ENCODE peak calls at places on chromosome 16, in six cellular contexts. N is tibial nerve, Y is neural progenitor cell, U is ovary, J is PC-9, T is neuronal stem cell. E is an unnamed sample.

GRCh38 chr16:11781773-11782172 is 15.3 kb downstream of the ZC3H7A start:
- DNase-seq in Y (no peak), U (no peak), N (no peak), J (no peak), T (no peak), E (no peak)

GRCh38 chr16:66366433-66367299 is at the start of gene CDH5:
- DNase-seq in J (no peak), T (no peak), U (peak; percentile 74), N (peak; percentile 44), Y (no peak), E (no peak)

GRCh38 chr16:78286076-78286475 is 186.6 kb downstream of the WWOX start:
- DNase-seq in N (no peak), Y (no peak), U (no peak), J (no peak), T (no peak), E (no peak)

GRCh38 chr16:89922884-89923639 is at the start of gene TUBB3:
- DNase-seq in Y (peak; percentile 95), J (no peak), T (peak; percentile 89), N (no peak), U (no peak), E (peak; percentile 85)

GRCh38 chr16:25855818-25856217 is 164.1 kb downstream of the HS3ST4 start:
- DNase-seq in J (no peak), N (no peak), U (no peak), T (no peak), Y (peak; percentile 42), E (no peak)

GRCh38 chr16:29678691-29679267 is at the start of gene QPRT:
- DNase-seq in Y (peak; percentile 87), J (peak; percentile 78), N (no peak), U (peak; percentile 57), T (peak; percentile 66), E (no peak)

GRCh38 chr16:81482329-81483063 is 37.9 kb downstream of the CMIP start:
- DNase-seq in J (no peak), T (no peak), N (no peak), Y (no peak), U (no peak), E (no peak)

GRCh38 chr16:6016530-6017184 is 919.1 kb upstream of the EEF2KMT start:
- DNase-seq in T (peak; percentile 59), Y (peak; percentile 90), J (no peak), N (no peak), U (no peak), E (no peak)

GRCh38 chr16:78715673-78716072 is 616.2 kb downstream of the WWOX start:
- DNase-seq in U (no peak), Y (no peak), N (no peak), T (no peak), J (no peak), E (no peak)

GRCh38 chr16:69563605-69564580 is 1.9 kb upstream of the NFAT5 start:
- DNase-seq in Y (peak; percentile 92), T (peak; percentile 89), U (no peak), N (no peak), J (peak; percentile 71), E (no peak)

GRCh38 chr16:28064706-28065249 is 1.3 kb upstream of the GSG1L start:
- DNase-seq in N (no peak), J (no peak), T (no peak), Y (no peak), U (no peak), E (no peak)

DNA sequence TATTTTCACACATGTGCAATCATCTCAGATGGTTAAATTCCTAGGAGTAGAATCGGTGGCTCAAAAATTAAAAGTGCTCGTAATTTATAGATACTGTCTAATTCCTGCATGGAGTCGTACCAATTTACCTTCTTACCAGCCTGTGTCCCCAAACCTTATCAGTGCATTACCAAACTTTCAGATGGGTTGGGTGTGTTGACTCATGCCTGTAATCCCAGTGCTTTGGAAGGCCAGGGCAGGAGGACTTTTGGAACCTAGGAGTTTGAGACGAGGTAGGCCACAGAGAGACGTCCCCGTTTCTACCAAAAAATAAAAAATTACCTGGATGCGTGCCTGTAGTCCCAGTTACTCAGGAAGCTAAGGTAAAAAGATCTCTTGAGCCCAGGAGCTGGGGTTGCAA is 34.5 kb upstream of the GPRC5B start:
- DNase-seq in U (no peak), Y (no peak), N (no peak), J (no peak), T (no peak), E (no peak)
- H3K4me1 ChIP-seq in U (no peaks in the 10 kb centered on the region), Y (no peaks in the 10 kb centered on the region), N (no peaks in the 10 kb centered on the region), J (no peaks in the 10 kb centered on the region), T (no peaks in the 10 kb centered on the region), E (no peaks in the 10 kb centered on the region)

GRCh38 chr16:73041644-73042043 is 6.3 kb downstream of the ZFHX3 start:
- DNase-seq in T (no peak), U (no peak), N (no peak), Y (no peak), J (no peak), E (no peak)
- H3K4me1 ChIP-seq in T (peaks cover 23% of the 10 kb centered on the region), U (peaks cover 4% of the 10 kb centered on the region), N (peaks cover 31% of the 10 kb centered on the region), Y (peaks cover 45% of the 10 kb centered on the region), J (peaks cover 55% of the 10 kb centered on the region), E (peaks cover 21% of the 10 kb centered on the region)

DNA sequence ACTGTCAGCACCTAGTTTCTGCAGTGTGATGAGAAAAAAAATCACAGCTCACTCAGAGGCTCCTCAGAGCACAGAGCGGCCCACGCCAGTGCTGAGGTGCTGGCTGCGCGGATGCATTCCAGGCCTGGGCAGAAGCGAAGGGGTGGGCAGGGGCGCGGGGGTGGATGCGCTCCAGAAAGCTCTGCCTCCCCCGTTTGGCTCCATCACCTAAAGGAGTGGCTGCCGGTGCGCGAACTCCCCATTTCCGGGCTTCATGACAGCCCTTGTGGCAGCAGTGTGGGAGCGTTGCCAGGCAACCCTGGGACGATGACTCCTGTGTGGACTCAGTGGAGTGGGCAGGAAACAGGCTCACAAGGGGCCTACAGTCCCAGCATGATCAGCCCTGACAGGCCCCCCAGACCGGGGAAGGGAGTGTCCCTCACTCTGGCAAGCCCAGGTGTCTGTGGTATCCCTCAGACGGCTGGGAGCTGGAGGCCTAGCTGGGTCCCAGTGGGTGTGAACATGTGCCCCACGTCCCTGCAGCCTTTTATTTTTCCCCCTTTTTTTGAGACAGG is 32.8 kb upstream of the NUDT16L1 start:
- DNase-seq in J (no peak), U (peak; percentile 51), Y (no peak), N (no peak), T (no peak), E (no peak)
- H3K4me1 ChIP-seq in J (no peaks in the 10 kb centered on the region), U (peaks cover 3% of the 10 kb centered on the region), Y (no peaks in the 10 kb centered on the region), N (peaks cover 14% of the 10 kb centered on the region), T (peaks cover 2% of the 10 kb centered on the region), E (no peaks in the 10 kb centered on the region)

GRCh38 chr16:14308357-14308723 is 237.2 kb downstream of the MRTFB start:
- DNase-seq in N (no peak), Y (no peak), T (no peak), U (no peak), J (no peak), E (no peak)

GRCh38 chr16:14309906-14310305 is 238.8 kb downstream of the MRTFB start:
- DNase-seq in J (peak; percentile 89), U (no peak), N (no peak), T (no peak), Y (no peak), E (no peak)

GRCh38 chr16:14307623-14308356 is 236.7 kb downstream of the MRTFB start:
- DNase-seq in N (no peak), Y (no peak), U (no peak), J (peak; percentile 62), T (no peak), E (peak; percentile 69)

GRCh38 chr16:14309001-14309886 is 238.1 kb downstream of the MRTFB start:
- DNase-seq in N (no peak), U (no peak), T (no peak), Y (peak; percentile 42), J (peak; percentile 94), E (peak; percentile 56)

DNA sequence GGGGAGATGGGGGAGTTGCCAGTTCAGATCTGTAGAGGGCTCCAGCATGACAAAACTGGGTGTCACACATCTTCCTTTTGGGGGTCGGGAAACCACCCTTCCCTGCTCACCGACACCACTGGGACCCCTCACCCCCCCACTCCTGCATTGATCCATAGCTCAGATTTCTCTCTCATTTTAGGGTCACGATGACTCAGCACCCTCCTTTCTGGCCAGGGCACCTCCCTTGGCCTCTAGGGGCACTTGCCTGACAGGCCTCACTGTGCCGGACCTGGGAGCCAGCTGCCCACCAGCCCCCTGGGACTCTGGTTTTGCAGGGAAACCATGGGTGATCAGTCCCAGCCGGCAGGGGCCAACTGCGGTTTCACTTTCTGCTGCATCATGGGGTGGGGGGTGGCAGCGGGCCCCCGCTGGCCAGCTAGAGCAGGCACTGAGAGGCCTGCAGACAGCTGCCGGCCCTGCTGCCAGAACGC is 239.4 kb downstream of the MRTFB start:
- DNase-seq in T (no peak), J (peak; percentile 52), Y (peak; percentile 45), U (no peak), N (no peak), E (no peak)
- H3K4me1 ChIP-seq in T (peaks cover 24% of the 10 kb centered on the region), J (peaks cover 81% of the 10 kb centered on the region), Y (peaks cover 39% of the 10 kb centered on the region), U (peaks cover 14% of the 10 kb centered on the region), N (peaks cover 21% of the 10 kb centered on the region), E (peaks cover 3% of the 10 kb centered on the region)

GRCh38 chr16:88770459-88771293 is 14.3 kb downstream of the PIEZO1 start:
- DNase-seq in U (no peak), T (peak; percentile 60), Y (peak; percentile 93), N (no peak), J (peak; percentile 92), E (no peak)
- H3K4me1 ChIP-seq in U (peaks cover 52% of the 10 kb centered on the region), T (peaks cover 42% of the 10 kb centered on the region), Y (peaks cover 53% of the 10 kb centered on the region), N (peaks cover 63% of the 10 kb centered on the region), J (peaks cover 90% of the 10 kb centered on the region), E (no peaks in the 10 kb centered on the region)

E was measured in aorta.